ENCODE peak calls at places on chromosome 3, in six cellular contexts. M is GM12891, T is H1, O is K562, L is GM12878, Y is HepG2. S is an unnamed sample.

GRCh38 chr3:194973366-194974000 is 287.8 kb downstream of the FAM43A start:
- DNase-seq in Y (no peak), M (no peak), T (no peak), O (no peak), L (no peak), S (no peak)

GRCh38 chr3:122992628-122993570 is 34.7 kb downstream of the SEMA5B start:
- DNase-seq in T (no peak), Y (no peak), L (no peak), M (no peak), O (no peak), S (no peak)

GRCh38 chr3:32815812-32816438 is 1.9 kb upstream of the TRIM71 start:
- DNase-seq in Y (no peak), M (no peak), T (no peak), L (no peak), O (no peak), S (no peak)

GRCh38 chr3:23452408-23452807 is 249.3 kb downstream of the UBE2E2 start:
- DNase-seq in O (no peak), T (no peak), L (no peak), Y (no peak), M (no peak), S (no peak)

GRCh38 chr3:124144035-124144814 is 152.3 kb upstream of the ROPN1 start:
- DNase-seq in T (no peak), O (no peak), M (no peak), L (no peak), Y (no peak), S (no peak)

GRCh38 chr3:152235709-152236298 is 32.9 kb upstream of the MBNL1 start:
- DNase-seq in T (no peak), O (peak), L (no peak), Y (peak), M (no peak), S (no peak)

GRCh38 chr3:126056681-126057546 is 27.0 kb downstream of the SLC41A3 start:
- DNase-seq in M (no peak), O (peak), Y (peak), T (no peak), L (no peak), S (no peak)

GRCh38 chr3:61110576-61110975 is 140.7 kb downstream of the FHIT start:
- DNase-seq in M (no peak), L (peak), O (no peak), T (no peak), Y (no peak), S (no peak)

GRCh38 chr3:48536787-48537186 is 19.8 kb downstream of the PFKFB4 start:
- DNase-seq in O (no peak), L (no peak), T (no peak), M (no peak), Y (no peak), S (no peak)

GRCh38 chr3:88617283-88617682 is 467.5 kb downstream of the C3orf38 start:
- DNase-seq in T (no peak), L (no peak), Y (no peak), O (no peak), M (no peak), S (no peak)

GRCh38 chr3:184231671-184232070 is 2.3 kb downstream of the VWA5B2 start:
- DNase-seq in T (no peak), M (no peak), Y (no peak), O (no peak), L (no peak), S (no peak)

GRCh38 chr3:159174715-159175390 is 373.0 kb downstream of the MFSD1 start:
- DNase-seq in Y (no peak), T (no peak), L (no peak), O (no peak), M (no peak), S (no peak)

GRCh38 chr3:50161320-50161719 is 6.2 kb downstream of the SEMA3F start:
- DNase-seq in M (no peak), T (no peak), O (no peak), L (no peak), Y (no peak), S (no peak)

GRCh38 chr3:37148208-37148607 is 26.2 kb downstream of the LRRFIP2 start:
- DNase-seq in O (no peak), T (no peak), M (no peak), L (no peak), Y (no peak), S (no peak)

GRCh38 chr3:186121968-186122367 is 13.1 kb upstream of the ETV5 start:
- DNase-seq in L (no peak), Y (no peak), T (no peak), M (no peak), O (no peak), S (no peak)

GRCh38 chr3:46662771-46663551 is 30.5 kb downstream of the ALS2CL start:
- DNase-seq in L (no peak), T (no peak), Y (no peak), M (no peak), O (no peak), S (peak)

GRCh38 chr3:164468055-164468454 is 610.2 kb downstream of the SI start:
- DNase-seq in M (no peak), Y (no peak), O (no peak), T (no peak), L (no peak), S (no peak)

GRCh38 chr3:138348107-138348949 is at the start of gene MRAS:
- DNase-seq in L (no peak), Y (peak), T (peak), O (peak), M (peak), S (no peak)
- TF ChIP-seq POLR2A in L (no peak), Y (no peak), T (no peak), O (no peak), M (no peak), S (no peak)

GRCh38 chr3:73094951-73095350 is 33.5 kb downstream of the EBLN2 start:
- DNase-seq in M (no peak), T (no peak), Y (no peak), L (no peak), O (no peak), S (no peak)

GRCh38 chr3:73098026-73098425 is 36.6 kb downstream of the EBLN2 start:
- DNase-seq in M (no peak), Y (no peak), O (no peak), L (no peak), T (no peak), S (no peak)

GRCh38 chr3:73098873-73099272 is 37.4 kb downstream of the EBLN2 start:
- DNase-seq in Y (no peak), M (no peak), O (no peak), T (no peak), L (no peak), S (no peak)

GRCh38 chr3:73096169-73096568 is 34.7 kb downstream of the EBLN2 start:
- DNase-seq in L (no peak), M (no peak), O (no peak), T (no peak), Y (no peak), S (no peak)

GRCh38 chr3:73094127-73094526 is 32.7 kb downstream of the EBLN2 start:
- DNase-seq in O (peak), M (peak), T (no peak), Y (peak), L (no peak), S (no peak)
- TF ChIP-seq TAF1 in O (no peak), M (no peak), T (no peak), Y (no peak), L (no peak), S (no peak)

DNA sequence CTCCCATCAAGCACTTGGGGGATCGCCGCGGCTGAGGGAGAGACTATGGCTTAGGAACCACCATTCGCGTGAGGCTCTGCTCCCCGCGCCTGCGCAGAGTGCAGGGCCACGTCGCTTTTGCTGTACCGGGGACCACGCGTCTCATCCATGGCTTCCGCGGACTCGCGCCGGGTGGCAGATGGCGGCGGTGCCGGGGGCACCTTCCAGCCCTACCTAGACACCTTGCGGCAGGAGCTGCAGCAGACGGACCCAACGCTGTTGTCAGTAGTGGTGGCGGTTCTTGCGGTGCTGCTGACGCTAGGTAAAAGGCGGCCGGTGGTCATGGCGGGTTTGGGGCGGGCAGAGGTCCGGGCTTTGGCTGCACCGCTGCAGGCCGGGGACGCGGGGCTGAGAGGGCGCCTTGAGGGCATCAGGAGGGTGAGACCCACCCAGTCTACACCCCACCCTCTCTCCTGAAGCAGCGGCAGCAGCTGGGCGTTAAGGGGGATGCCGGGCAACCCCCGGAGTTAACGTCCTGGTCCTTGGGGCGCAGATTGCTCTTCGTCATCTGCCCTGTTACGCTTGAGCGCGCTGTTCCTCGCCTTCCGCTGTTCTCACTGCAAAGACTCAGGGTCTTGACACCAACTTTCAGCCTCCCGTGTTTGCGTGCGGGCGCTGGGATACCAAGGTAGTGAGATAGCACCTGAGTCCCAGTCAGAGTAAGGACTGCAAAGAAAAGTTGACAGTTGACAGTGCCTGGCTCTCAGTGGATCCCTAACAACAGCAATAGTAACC is at the start of gene SRPRB:
- DNase-seq in O (peak), T (peak), M (peak), Y (peak), L (peak), S (peak)
- TF ChIP-seq POLR2A in O (peak), T (peak), M (peak), Y (peak), L (peak), S (peak)

GRCh38 chr3:196440041-196440537 is 7.9 kb upstream of the UBXN7 start:
- DNase-seq in M (no peak), T (no peak), O (no peak), Y (no peak), L (peak), S (no peak)
- TF ChIP-seq TAF1 in M (no peak), T (no peak), O (no peak), Y (no peak), L (no peak), S (no peak)

GRCh38 chr3:19946832-19947548 is at the start of gene RAB5A:
- DNase-seq in Y (peak), M (peak), T (peak), O (peak), L (peak), S (peak)
- TF ChIP-seq POLR2A in Y (peak), M (peak), T (peak), O (peak), L (peak), S (peak)